ENCODE peak calls at places on chromosome 2, in five cellular contexts. K is left cardiac atrium, F is H4, O is GM23338, B is ELR. L is an unnamed sample.

GRCh38 chr2:48754874-48755273 is 650 bp downstream of the LHCGR start:
- DNase-seq in K (no peak), F (no peak), O (peak), B (no peak), L (no peak)

GRCh38 chr2:40101076-40101688 is 322.1 kb upstream of the THUMPD2 start:
- DNase-seq in K (no peak), F (peak), O (no peak), B (peak), L (peak)

GRCh38 chr2:33620-34019 is 12.7 kb downstream of the FAM110C start:
- DNase-seq in K (no peak), F (no peak), O (no peak), B (no peak), L (no peak)

GRCh38 chr2:46239847-46240181 is 57.4 kb upstream of the EPAS1 start:
- DNase-seq in K (no peak), F (no peak), O (no peak), B (no peak), L (no peak)

GRCh38 chr2:119106301-119106897 is 52.2 kb downstream of the C1QL2 start:
- DNase-seq in K (peak), F (no peak), O (peak), B (peak), L (peak)

GRCh38 chr2:186648130-186648529 is 45.7 kb upstream of the FAM171B start:
- DNase-seq in K (no peak), F (no peak), O (no peak), B (peak), L (no peak)

GRCh38 chr2:3307901-3308300 is 69.7 kb downstream of the EIPR1 start:
- DNase-seq in K (no peak), F (no peak), O (no peak), B (no peak), L (no peak)

GRCh38 chr2:32611366-32611765 is 16.5 kb upstream of the TTC27 start:
- DNase-seq in K (no peak), F (no peak), O (no peak), B (no peak), L (no peak)

GRCh38 chr2:219511547-219512325 is 2.5 kb upstream of the ASIC4 start:
- DNase-seq in K (no peak), F (no peak), O (peak), B (no peak), L (no peak)

GRCh38 chr2:63530880-63531279 is 57.4 kb downstream of the WDPCP start:
- DNase-seq in K (no peak), F (no peak), O (no peak), B (no peak), L (no peak)

GRCh38 chr2:43397821-43398220 is 171.4 kb upstream of the ZFP36L2 start:
- DNase-seq in K (no peak), F (no peak), O (no peak), B (no peak), L (no peak)

GRCh38 chr2:175478369-175478768 is 296.9 kb upstream of the ATP5MC3 start:
- DNase-seq in K (no peak), F (no peak), O (no peak), B (peak), L (no peak)

GRCh38 chr2:96737831-96738230 is 2.0 kb downstream of the LMAN2L start:
- DNase-seq in K (no peak), F (no peak), O (no peak), B (no peak), L (no peak)

GRCh38 chr2:227818569-227819397 is 5.1 kb downstream of the CCL20 start:
- DNase-seq in K (peak), F (no peak), O (no peak), B (peak), L (peak)

GRCh38 chr2:9306910-9307309 is 100.3 kb downstream of the ASAP2 start:
- DNase-seq in K (no peak), F (no peak), O (no peak), B (no peak), L (no peak)

GRCh38 chr2:237487496-237487895 is 445 bp downstream of the MLPH start:
- DNase-seq in K (no peak), F (no peak), O (no peak), B (peak), L (no peak)

GRCh38 chr2:85741211-85741610 is 12.6 kb upstream of the ATOH8 start:
- DNase-seq in K (peak), F (no peak), O (no peak), B (no peak), L (no peak)

GRCh38 chr2:29655391-29656086 is 265.8 kb downstream of the ALK start:
- DNase-seq in K (no peak), F (no peak), O (no peak), B (no peak), L (no peak)

GRCh38 chr2:117835990-117836760 is 21.7 kb downstream of the DDX18 start:
- DNase-seq in K (peak), F (peak), O (peak), B (peak), L (peak)

L was measured in fibroblast of the aortic adventitia.